ENCODE peak calls at places on chromosomes 6 and 20, in nine cellular contexts. K is HFFc6, X is GM23248, F is fibroblast of the aortic adventitia, P is fibroblast of pulmonary artery, Q is fibroblast of mammary gland, A is ELR, D is AG09319, H is posterior cingulate gyrus. Z is an unnamed sample.

GRCh38 chr6:96015321-96015790 is 418 bp upstream of the FUT9 start:
- DNase-seq in K (no peak), X (no peak), F (no peak), P (no peak), Q (no peak), A (no peak), D (no peak), H (peak), Z (no peak)

GRCh38 chr6:111971866-111972532 is 81.9 kb upstream of the CCN6 start:
- DNase-seq in K (no peak), X (peak), F (no peak), P (no peak), Q (peak), A (peak), D (no peak), H (no peak), Z (no peak)

GRCh38 chr20:64110411-64111068 is 3.2 kb upstream of the NPBWR2 start:
- DNase-seq in K (no peak), X (no peak), F (no peak), P (no peak), Q (no peak), A (no peak), D (no peak), H (no peak), Z (no peak)

GRCh38 chr6:143755301-143755744 is 77.6 kb downstream of the PHACTR2 start:
- DNase-seq in K (no peak), X (no peak), F (peak), P (peak), Q (peak), A (no peak), D (no peak), H (no peak), Z (no peak)

GRCh38 chr20:57615472-57615855 is 4.8 kb downstream of the ZBP1 start:
- DNase-seq in K (no peak), X (no peak), F (no peak), P (no peak), Q (no peak), A (no peak), D (no peak), H (peak), Z (no peak)

GRCh38 chr6:157434349-157435016 is 53.5 kb downstream of the ZDHHC14 start:
- DNase-seq in K (no peak), X (no peak), F (no peak), P (no peak), Q (no peak), A (no peak), D (peak), H (no peak), Z (no peak)

GRCh38 chr6:117397536-117398227 is 28.1 kb downstream of the ROS1 start:
- DNase-seq in K (no peak), X (peak), F (peak), P (peak), Q (peak), A (no peak), D (no peak), H (no peak), Z (no peak)

GRCh38 chr20:50007369-50007768 is 24.6 kb downstream of the SNAI1 start:
- DNase-seq in K (no peak), X (no peak), F (no peak), P (no peak), Q (no peak), A (no peak), D (no peak), H (no peak), Z (no peak)

GRCh38 chr6:133756046-133756445 is 132.9 kb upstream of the TCF21 start:
- DNase-seq in K (peak), X (peak), F (peak), P (peak), Q (peak), A (no peak), D (no peak), H (no peak), Z (no peak)

GRCh38 chr20:32621914-32622584 is 36.9 kb upstream of the NOL4L start:
- DNase-seq in K (no peak), X (no peak), F (no peak), P (no peak), Q (no peak), A (no peak), D (no peak), H (no peak), Z (no peak)

Z was measured in brain pericyte.